ENCODE peak calls at places on chromosomes 7 and 10, in four cellular contexts. Y is sigmoid colon, M is iris pigment epithelial cell, X is fibroblast of pulmonary artery. J is an unnamed sample.

GRCh38 chr10:98332623-98333269 is 64.8 kb upstream of the LOXL4 start:
- DNase-seq in M (no peak), X (no peak), Y (no peak), J (peak)

GRCh38 chr7:46207931-46208634 is 287.0 kb upstream of the IGFBP3 start:
- DNase-seq in X (no peak), Y (no peak), M (no peak), J (no peak)

GRCh38 chr7:121372376-121373024 is 23.6 kb downstream of the FAM3C start:
- DNase-seq in X (peak), Y (no peak), M (no peak), J (peak)

GRCh38 chr10:114515515-114515914 is 111.2 kb upstream of the AFAP1L2 start:
- DNase-seq in Y (no peak), X (no peak), M (no peak), J (no peak)

GRCh38 chr10:93458821-93459257 is 23.3 kb downstream of the MYOF start:
- DNase-seq in X (peak), Y (peak), M (peak), J (peak)

GRCh38 chr10:79127151-79127961 is 58.6 kb downstream of the ZMIZ1 start:
- DNase-seq in X (peak), M (peak), Y (peak), J (peak)

GRCh38 chr10:14549496-14549895 is 218.8 kb upstream of the FRMD4A start:
- DNase-seq in Y (no peak), X (no peak), M (no peak), J (peak)

GRCh38 chr7:117458977-117459583 is 20.7 kb upstream of the CFTR start:
- DNase-seq in M (peak), Y (no peak), X (peak), J (peak)

GRCh38 chr7:14846405-14846804 is 56.1 kb downstream of the DGKB start:
- DNase-seq in X (no peak), Y (no peak), M (no peak), J (no peak)

GRCh38 chr7:110889363-110889762 is 201.6 kb upstream of the LRRN3 start:
- DNase-seq in M (no peak), X (no peak), Y (no peak), J (no peak)

GRCh38 chr7:147700702-147701101 is 889.9 kb upstream of the C7orf33 start:
- DNase-seq in Y (no peak), X (no peak), M (no peak), J (no peak)